ENCODE peak calls at places on chromosomes 6 and 20, in seven cellular contexts. B is IMR-90, I is H9, S is mesendoderm, K is neuronal stem cell, D is H1, U is trophoblast cell. Z is an unnamed sample.

GRCh38 chr6:24394061-24394460 is 8.7 kb upstream of the MRS2 start:
- DNase-seq in B (no peak), I (no peak), S (peak; percentile 35), K (no peak), D (no peak), U (no peak), Z (no peak)

GRCh38 chr6:43310624-43311023 is 2.0 kb upstream of the CRIP3 start:
- DNase-seq in B (no peak), I (no peak), S (no peak), K (no peak), D (no peak), U (no peak), Z (no peak)

GRCh38 chr6:4610256-4610655 is 165.9 kb upstream of the CDYL start:
- DNase-seq in B (peak; percentile 77), I (no peak), S (peak; percentile 18), K (no peak), D (no peak), U (no peak), Z (peak; percentile 49)

GRCh38 chr6:41713161-41713649 is 22.2 kb downstream of the TFEB start:
- DNase-seq in B (peak; percentile 45), I (no peak), S (no peak), K (no peak), D (no peak), U (peak; percentile 5), Z (no peak)

GRCh38 chr6:148423601-148424270 is 81.1 kb downstream of the SASH1 start:
- DNase-seq in B (peak; percentile 17), I (no peak), S (no peak), K (no peak), D (no peak), U (no peak), Z (no peak)

GRCh38 chr6:107763959-107764358 is 60.2 kb downstream of the SCML4 start:
- DNase-seq in B (peak; percentile 53), I (no peak), S (no peak), K (no peak), D (no peak), U (no peak), Z (peak; percentile 49)

GRCh38 chr6:21001736-21002135 is 467.5 kb downstream of the CDKAL1 start:
- DNase-seq in B (peak; percentile 12), I (no peak), S (no peak), K (no peak), D (no peak), U (no peak), Z (peak; percentile 29)

GRCh38 chr6:45743028-45743615 is 272.5 kb downstream of the CLIC5 start:
- DNase-seq in B (no peak), I (no peak), S (no peak), K (no peak), D (no peak), U (no peak), Z (peak; percentile 5)

GRCh38 chr20:13220857-13221297 is at the start of gene ISM1:
- DNase-seq in B (no peak), I (peak; percentile 41), S (peak; percentile 10), K (peak; percentile 41), D (no peak), U (peak; percentile 20), Z (peak; percentile 14)

GRCh38 chr6:44829811-44830210 is 442.3 kb downstream of the CDC5L start:
- DNase-seq in B (no peak), I (no peak), S (no peak), K (no peak), D (no peak), U (no peak), Z (no peak)

GRCh38 chr20:57434390-57434700 is 43.1 kb downstream of the RBM38 start:
- DNase-seq in B (no peak), I (no peak), S (no peak), K (no peak), D (no peak), U (no peak), Z (no peak)

GRCh38 chr6:24666097-24666615 is 543 bp downstream of the TDP2 start:
- DNase-seq in B (peak; percentile 35), I (no peak), S (no peak), K (peak; percentile 24), D (no peak), U (peak; percentile 53), Z (peak; percentile 54)

GRCh38 chr6:107674995-107675738 is 148.9 kb downstream of the SCML4 start:
- DNase-seq in B (peak; percentile 84), I (peak; percentile 92), S (peak; percentile 92), K (peak; percentile 79), D (peak; percentile 73), U (peak; percentile 84), Z (peak; percentile 79)

GRCh38 chr20:52047811-52048302 is 143.7 kb downstream of the ZFP64 start:
- DNase-seq in B (peak; percentile 67), I (peak; percentile 39), S (peak; percentile 14), K (no peak), D (no peak), U (no peak), Z (peak; percentile 68)

GRCh38 chr6:159759645-159760044 is 2.2 kb upstream of the ACAT2 start:
- DNase-seq in B (no peak), I (no peak), S (no peak), K (no peak), D (no peak), U (no peak), Z (no peak)

GRCh38 chr20:7790189-7790588 is 150.1 kb downstream of the HAO1 start:
- DNase-seq in B (no peak), I (no peak), S (no peak), K (no peak), D (no peak), U (no peak), Z (no peak)

GRCh38 chr6:15090145-15090579 is 155.7 kb upstream of the JARID2 start:
- DNase-seq in B (no peak), I (no peak), S (no peak), K (no peak), D (no peak), U (no peak), Z (peak; percentile 35)

GRCh38 chr20:25282034-25282781 is 34.3 kb downstream of the PYGB start:
- DNase-seq in B (no peak), I (no peak), S (no peak), K (no peak), D (no peak), U (no peak), Z (no peak)

GRCh38 chr20:4083103-4083864 is 67.9 kb upstream of the RNF24 start:
- DNase-seq in B (no peak), I (no peak), S (peak; percentile 58), K (no peak), D (no peak), U (no peak), Z (no peak)

GRCh38 chr6:13496508-13497180 is 9.2 kb upstream of the GFOD1 start:
- DNase-seq in B (no peak), I (no peak), S (peak; percentile 65), K (no peak), D (no peak), U (no peak), Z (peak; percentile 36)

GRCh38 chr6:106511274-106512047 is 117.8 kb downstream of the RTN4IP1 start:
- DNase-seq in B (no peak), I (peak; percentile 58), S (peak; percentile 50), K (peak; percentile 26), D (no peak), U (peak; percentile 70), Z (peak; percentile 59)

GRCh38 chr6:29516108-29516507 is 28.4 kb upstream of the MAS1L start:
- DNase-seq in B (peak; percentile 5), I (no peak), S (no peak), K (no peak), D (no peak), U (no peak), Z (no peak)

DNA sequence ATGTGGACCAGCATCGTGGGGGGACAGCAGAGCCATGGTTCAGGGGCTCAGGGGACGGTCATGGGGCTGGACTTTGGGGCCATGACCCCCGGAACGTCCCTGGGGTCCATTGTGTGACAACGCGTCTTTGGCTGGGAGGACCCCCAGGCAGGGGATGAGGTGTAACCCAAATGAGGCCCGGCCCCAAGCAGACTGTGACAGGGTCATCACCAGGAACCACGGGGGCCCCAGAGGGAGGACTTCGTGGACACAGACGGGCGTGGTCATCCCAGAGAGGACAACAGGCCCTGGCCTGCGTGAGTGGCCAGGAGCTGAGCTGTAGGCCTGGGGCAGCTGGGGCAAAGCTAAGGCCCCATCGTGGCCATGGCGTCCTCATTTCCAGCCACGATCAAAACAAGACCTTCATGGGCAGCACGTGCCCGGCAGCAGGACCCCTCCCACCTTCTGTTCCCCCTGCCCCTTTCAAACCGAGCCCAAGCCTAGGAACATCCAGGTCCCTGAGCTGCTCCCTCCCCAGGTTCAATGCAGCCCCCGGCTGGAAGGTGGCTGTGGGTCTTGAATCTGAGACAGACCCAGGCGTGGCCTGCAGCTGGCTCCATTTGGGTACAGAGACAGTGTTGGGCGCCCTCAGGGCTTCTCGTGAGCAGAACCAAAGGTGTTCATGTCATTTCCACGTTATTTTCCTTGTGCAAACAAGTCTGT is 187.8 kb downstream of the TAF4 start:
- DNase-seq in B (no peak), I (no peak), S (no peak), K (no peak), D (no peak), U (no peak), Z (no peak)
- H2AK5ac ChIP-seq in B (no peak overlapping the region), I (no peak overlapping the region), S (no peak overlapping the region), K (peak overlapping the region; percentile 11), D (no peak overlapping the region), U (no peak overlapping the region), Z (no peak overlapping the region)

GRCh38 chr6:129500958-129501381 is 209.0 kb downstream of the ARHGAP18 start:
- DNase-seq in B (peak; percentile 7), I (no peak), S (peak; percentile 45), K (no peak), D (no peak), U (peak; percentile 15), Z (peak; percentile 80)
- H3K18ac ChIP-seq in B (peak overlapping the region; percentile 9), I (no peak overlapping the region), S (no peak overlapping the region), K (no peak overlapping the region), D (no peak overlapping the region), U (no peak overlapping the region), Z (peak overlapping the region; percentile 75)

DNA sequence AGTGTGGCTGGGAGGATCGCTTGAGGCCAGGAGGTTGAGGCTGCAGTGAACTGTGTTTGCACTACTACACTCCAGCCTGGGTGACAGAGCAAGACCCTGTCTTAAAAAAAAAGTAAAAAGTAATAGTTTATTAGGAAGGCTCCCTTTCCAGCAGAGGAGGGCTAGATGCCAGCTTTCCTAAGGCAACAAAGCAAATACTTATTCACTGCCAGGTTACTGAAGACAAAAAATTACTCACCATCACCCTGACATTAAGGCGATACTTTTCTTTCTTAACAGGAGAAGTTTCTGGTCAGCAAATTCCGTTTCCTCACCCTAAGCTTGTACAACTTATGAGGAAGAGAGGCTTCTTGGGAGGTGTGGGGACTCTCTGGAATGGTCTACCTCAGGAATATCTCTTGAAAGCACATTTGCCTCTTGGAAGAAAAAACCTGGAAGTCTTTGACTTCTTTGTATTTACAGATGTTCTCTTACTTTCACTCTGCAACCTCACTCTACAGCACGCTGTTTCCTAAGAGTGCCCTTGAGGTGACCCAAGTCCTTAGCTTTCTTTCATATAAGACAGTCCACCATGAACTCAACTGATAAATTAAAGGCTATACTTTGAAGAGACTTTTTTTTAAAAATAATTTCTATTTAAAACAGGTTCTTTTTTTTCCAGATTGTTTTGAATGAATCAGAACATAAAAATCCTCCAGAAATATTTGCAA is 52.9 kb upstream of the TRAF3IP2 start:
- DNase-seq in B (peak; percentile 21), I (no peak), S (no peak), K (no peak), D (no peak), U (no peak), Z (peak; percentile 22)
- H2AK5ac ChIP-seq in B (no peak overlapping the region), I (no peak overlapping the region), S (no peak overlapping the region), K (no peak overlapping the region), D (no peak overlapping the region), U (no peak overlapping the region), Z (no peak overlapping the region)

DNA sequence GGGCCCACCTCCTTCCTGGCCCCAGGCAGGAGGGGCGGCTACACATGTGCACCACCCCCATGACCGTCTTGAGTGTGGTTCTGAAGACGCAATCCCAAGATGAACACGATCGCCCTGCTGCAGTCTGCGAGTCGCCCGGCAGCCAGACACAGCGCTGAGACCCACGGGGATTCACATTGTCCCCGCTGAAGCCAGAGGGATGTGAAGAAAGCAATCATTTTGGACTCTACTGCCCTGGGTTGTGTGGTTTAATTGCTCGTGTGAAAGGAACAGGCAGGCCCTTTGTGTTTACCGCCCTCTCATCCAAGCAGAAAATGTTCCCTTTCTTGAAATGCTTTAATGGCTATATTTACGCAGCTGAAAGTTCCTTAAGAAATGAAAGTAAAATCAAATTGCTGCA is 279.5 kb downstream of the TAF4 start:
- DNase-seq in B (no peak), I (no peak), S (no peak), K (peak; percentile 29), D (no peak), U (no peak), Z (no peak)
- H3K18ac ChIP-seq in B (no peak overlapping the region), I (no peak overlapping the region), S (no peak overlapping the region), K (peak overlapping the region; percentile 78), D (no peak overlapping the region), U (no peak overlapping the region), Z (no peak overlapping the region)

Z was measured in mesenchymal stem cell.